ENCODE peak calls at places on chromosomes 13 and 19, in five cellular contexts. W, V, F, M and D are unnamed samples.

GRCh38 chr19:49738242-49738641 is 24.9 kb downstream of the TSKS start:
- DNase-seq in W (no peak), V (no peak), F (no peak), M (no peak), D (no peak)

GRCh38 chr19:4064073-4064550 is 2.6 kb downstream of the ZBTB7A start:
- DNase-seq in W (peak; percentile 36), V (no peak), F (no peak), M (no peak), D (no peak)

GRCh38 chr13:33258437-33259193 is 26.9 kb downstream of the STARD13 start:
- DNase-seq in W (no peak), V (no peak), F (no peak), M (no peak), D (no peak)

GRCh38 chr13:113288880-113289279 is 8.2 kb upstream of the LAMP1 start:
- DNase-seq in W (no peak), V (no peak), F (no peak), M (no peak), D (no peak)

GRCh38 chr19:4390017-4390861 is 10.1 kb downstream of the SH3GL1 start:
- DNase-seq in W (no peak), V (no peak), F (no peak), M (no peak), D (no peak)

GRCh38 chr13:109735567-109735966 is 50.8 kb downstream of the IRS2 start:
- DNase-seq in W (no peak), V (no peak), F (no peak), M (no peak), D (no peak)

GRCh38 chr13:32911506-32911905 is 104.7 kb upstream of the KL start:
- DNase-seq in W (no peak), V (no peak), F (no peak), M (no peak), D (peak; percentile 50)

GRCh38 chr19:811007-811434 is 10.7 kb downstream of the PLPPR3 start:
- DNase-seq in W (no peak), V (no peak), F (no peak), M (no peak), D (no peak)

GRCh38 chr13:25752957-25753540 is 298.8 kb downstream of the SHISA2 start:
- DNase-seq in W (peak; percentile 32), V (peak; percentile 25), F (peak; percentile 24), M (no peak), D (no peak)

GRCh38 chr19:54481326-54481930 is 8.3 kb upstream of the CDC42EP5 start:
- DNase-seq in W (no peak), V (no peak), F (no peak), M (no peak), D (no peak)

GRCh38 chr19:29715695-29716581 is 877 bp upstream of the C19orf12 start:
- DNase-seq in W (no peak), V (no peak), F (no peak), M (no peak), D (no peak)

GRCh38 chr19:14497347-14497921 is 1.5 kb upstream of the GIPC1 start:
- DNase-seq in W (peak; percentile 22), V (no peak), F (no peak), M (no peak), D (no peak)

GRCh38 chr13:100521912-100522490 is 66.6 kb downstream of the GGACT start:
- DNase-seq in W (no peak), V (no peak), F (no peak), M (no peak), D (no peak)

GRCh38 chr19:2334986-2335846 is 6.7 kb downstream of the SPPL2B start:
- DNase-seq in W (peak; percentile 7), V (no peak), F (no peak), M (no peak), D (no peak)

GRCh38 chr13:91369432-91369831 is 21.9 kb downstream of the MIR17HG start:
- DNase-seq in W (no peak), V (no peak), F (no peak), M (no peak), D (no peak)

GRCh38 chr13:90534617-90535340 is 812.7 kb upstream of the MIR17HG start:
- DNase-seq in W (no peak), V (no peak), F (no peak), M (no peak), D (no peak)

GRCh38 chr19:6753178-6754031 is 13.8 kb downstream of the SH2D3A start:
- DNase-seq in W (peak; percentile 80), V (no peak), F (peak; percentile 83), M (peak; percentile 77), D (peak; percentile 97)

GRCh38 chr13:38483623-38484022 is 134.0 kb downstream of the UFM1 start:
- DNase-seq in W (no peak), V (no peak), F (no peak), M (no peak), D (no peak)

GRCh38 chr13:96052655-96053002 is 572 bp downstream of the UGGT2 start:
- DNase-seq in W (no peak), V (no peak), F (no peak), M (no peak), D (peak; percentile 57)

GRCh38 chr13:24083722-24084421 is 76.6 kb upstream of the SPATA13 start:
- DNase-seq in W (no peak), V (no peak), F (no peak), M (no peak), D (no peak)

GRCh38 chr13:98507060-98507797 is 69.7 kb downstream of the STK24 start:
- DNase-seq in W (peak; percentile 75), V (no peak), F (no peak), M (no peak), D (no peak)

GRCh38 chr19:19549804-19550453 is 11.9 kb downstream of the CILP2 start:
- DNase-seq in W (no peak), V (no peak), F (no peak), M (no peak), D (no peak)

GRCh38 chr13:74129500-74130144 is 4.6 kb downstream of the KLF12 start:
- DNase-seq in W (no peak), V (no peak), F (no peak), M (no peak), D (no peak)

GRCh38 chr19:16247353-16248182 is 49.9 kb downstream of the AP1M1 start:
- DNase-seq in W (peak; percentile 93), V (peak; percentile 59), F (peak; percentile 90), M (peak; percentile 90), D (peak; percentile 82)

GRCh38 chr13:77213644-77214043 is 113.2 kb downstream of the MYCBP2 start:
- DNase-seq in W (no peak), V (no peak), F (no peak), M (no peak), D (no peak)

GRCh38 chr19:41959056-41960053 is at the start of gene RABAC1:
- DNase-seq in W (peak; percentile 88), V (peak; percentile 74), F (peak; percentile 88), M (peak; percentile 88), D (peak; percentile 93)

GRCh38 chr19:36679455-36679854 is 8.0 kb upstream of the ZNF567 start:
- DNase-seq in W (no peak), V (no peak), F (no peak), M (no peak), D (no peak)
- H3K9me3 ChIP-seq in W (no peaks in the 10 kb centered on the region), V (peaks cover 20% of the 10 kb centered on the region), F (peaks cover 31% of the 10 kb centered on the region), M (peaks cover 29% of the 10 kb centered on the region), D (peaks cover 8% of the 10 kb centered on the region)

DNA sequence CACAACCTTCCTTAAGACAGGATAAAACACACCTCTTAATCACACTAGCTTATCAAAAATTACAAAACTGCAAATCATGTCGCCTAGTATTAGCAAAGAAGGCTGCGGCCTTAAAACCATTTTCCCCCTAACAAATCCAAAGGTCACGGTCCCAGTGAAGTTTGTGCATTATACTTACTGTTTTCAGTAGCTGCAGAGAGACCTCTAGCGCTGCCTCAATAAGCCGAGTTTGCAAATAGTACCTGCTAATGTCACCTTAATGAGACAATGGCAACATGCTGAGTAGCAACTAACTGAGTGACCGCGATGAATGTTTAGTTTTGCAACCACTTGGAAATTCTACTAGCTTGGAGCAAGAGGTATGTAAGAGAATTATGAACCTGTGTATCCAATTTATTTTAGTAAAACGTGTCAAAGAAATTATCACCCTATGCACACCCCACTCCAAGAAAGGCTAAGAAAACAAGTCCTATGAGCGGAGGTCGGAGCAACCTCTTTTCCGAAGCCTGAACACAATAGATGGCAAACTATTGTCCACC is 1.2 kb downstream of the KPNA3 start:
- DNase-seq in W (no peak), V (no peak), F (no peak), M (no peak), D (peak; percentile 50)
- TF ChIP-seq CTCF in W (no peak), V (no peak), F (no peak), M (no peak), D (peak; percentile 24)

DNA sequence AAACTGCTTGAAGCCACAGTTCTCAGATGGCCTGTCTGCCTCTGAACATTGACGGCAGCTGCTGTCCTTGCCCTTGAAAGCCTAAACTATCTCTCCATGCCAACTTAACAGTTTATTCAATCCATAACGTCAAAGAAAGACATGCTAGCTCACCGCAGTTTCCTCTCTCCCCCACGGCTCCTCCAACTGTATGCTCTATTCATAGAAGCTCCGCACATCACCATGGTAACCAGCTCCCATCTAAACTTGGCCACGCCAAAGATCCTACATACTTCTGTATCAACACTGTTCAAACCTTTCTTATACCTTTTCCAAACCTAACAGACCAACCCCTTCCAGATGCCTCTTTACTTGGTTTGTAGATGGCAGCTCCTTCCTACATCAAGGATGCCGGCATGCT is 48.6 kb downstream of the ZNF91 start:
- DNase-seq in W (no peak), V (no peak), F (no peak), M (no peak), D (no peak)
- H3K9me3 ChIP-seq in W (peaks cover 4% of the 10 kb centered on the region), V (peaks cover 92% of the 10 kb centered on the region), F (peaks cover 52% of the 10 kb centered on the region), M (peaks cover 99% of the 10 kb centered on the region), D (peaks cover 13% of the 10 kb centered on the region)

DNA sequence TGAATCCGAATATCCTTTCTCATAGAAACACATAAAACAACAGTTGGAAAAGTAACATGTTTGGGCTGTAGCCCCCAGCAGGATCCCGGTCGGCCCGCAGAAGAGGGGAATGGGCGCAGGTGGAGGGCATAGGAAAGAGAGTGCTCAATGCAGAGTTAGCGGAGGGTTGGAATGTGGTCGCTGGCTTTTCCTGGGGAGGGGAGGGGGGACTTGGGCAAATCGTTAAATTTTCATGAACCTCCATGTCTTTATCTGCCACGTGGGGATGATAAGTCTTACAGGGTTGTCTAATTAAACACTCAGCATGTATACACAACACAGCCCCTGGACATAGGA is 425 bp upstream of the SLC46A3 start:
- DNase-seq in W (no peak), V (no peak), F (no peak), M (no peak), D (no peak)
- TF ChIP-seq CTCF in W (no peak), V (no peak), F (no peak), M (no peak), D (no peak)

GRCh38 chr19:57947088-57947418 is 453 bp downstream of the ZNF256 start:
- DNase-seq in W (no peak), V (no peak), F (no peak), M (no peak), D (no peak)
- H3K9me3 ChIP-seq in W (no peaks in the 10 kb centered on the region), V (peaks cover 29% of the 10 kb centered on the region), F (peaks cover 23% of the 10 kb centered on the region), M (peaks cover 46% of the 10 kb centered on the region), D (peaks cover 36% of the 10 kb centered on the region)